ENCODE peak calls at places on chromosomes 3 and 15, in four cellular contexts. F is heart right ventricle, X is neural progenitor cell, Y is upper lobe of right lung. A is an unnamed sample.

GRCh38 chr3:123104550-123104949 is 37.7 kb downstream of the PDIA5 start:
- DNase-seq in F (no peak), X (no peak), Y (no peak), A (no peak)

GRCh38 chr3:45066109-45066801 is 40.2 kb downstream of the CLEC3B start:
- DNase-seq in F (no peak), X (no peak), Y (no peak), A (no peak)

GRCh38 chr15:77047013-77047412 is 23.9 kb downstream of the TSPAN3 start:
- DNase-seq in F (no peak), X (no peak), Y (no peak), A (no peak)

GRCh38 chr3:78912217-78912616 is 855.6 kb downstream of the ROBO1 start:
- DNase-seq in F (no peak), X (no peak), Y (no peak), A (no peak)

GRCh38 chr15:59180946-59181345 is 25.7 kb upstream of the LDHAL6B start:
- DNase-seq in F (no peak), X (no peak), Y (peak; percentile 8), A (no peak)

GRCh38 chr3:119295816-119296484 is 1.8 kb downstream of the ARHGAP31 start:
- DNase-seq in F (no peak), X (no peak), Y (no peak), A (no peak)

GRCh38 chr3:194265505-194265892 is 85.6 kb downstream of the CPN2 start:
- DNase-seq in F (peak; percentile 92), X (peak; percentile 28), Y (peak; percentile 85), A (peak; percentile 74)

GRCh38 chr15:80203361-80203885 is 48.6 kb downstream of the CTXND1 start:
- DNase-seq in F (no peak), X (no peak), Y (no peak), A (no peak)

GRCh38 chr15:78675617-78676360 is 34.8 kb upstream of the CHRNB4 start:
- DNase-seq in F (no peak), X (no peak), Y (no peak), A (no peak)

GRCh38 chr3:108914774-108915641 is 38.7 kb downstream of the GUCA1C start:
- DNase-seq in F (no peak), X (peak; percentile 80), Y (no peak), A (no peak)

GRCh38 chr15:90201150-90201943 is at the start of gene SEMA4B:
- DNase-seq in F (peak; percentile 77), X (peak; percentile 95), Y (peak; percentile 89), A (no peak)

GRCh38 chr3:122760457-122761271 is 33.0 kb downstream of the HSPBAP1 start:
- DNase-seq in F (no peak), X (peak; percentile 69), Y (no peak), A (no peak)

GRCh38 chr3:9040996-9041395 is 77.7 kb upstream of the RAD18 start:
- DNase-seq in F (no peak), X (no peak), Y (no peak), A (no peak)

GRCh38 chr3:128280466-128281455 is 127.5 kb downstream of the EEFSEC start:
- DNase-seq in F (no peak), X (peak; percentile 68), Y (no peak), A (no peak)

GRCh38 chr3:138824114-138824506 is 10.6 kb downstream of the PIK3CB start:
- DNase-seq in F (no peak), X (peak; percentile 82), Y (no peak), A (no peak)

GRCh38 chr15:49235446-49236207 is 65.6 kb downstream of the GALK2 start:
- DNase-seq in F (no peak), X (peak; percentile 79), Y (no peak), A (peak; percentile 31)

GRCh38 chr15:90716317-90716975 is 700 bp upstream of the BLM start:
- DNase-seq in F (no peak), X (no peak), Y (no peak), A (no peak)

GRCh38 chr3:87270908-87271727 is 5.3 kb downstream of the POU1F1 start:
- DNase-seq in F (no peak), X (no peak), Y (no peak), A (no peak)

GRCh38 chr3:190526787-190527767 is 13.2 kb downstream of the IL1RAP start:
- DNase-seq in F (no peak), X (no peak), Y (no peak), A (no peak)

DNA sequence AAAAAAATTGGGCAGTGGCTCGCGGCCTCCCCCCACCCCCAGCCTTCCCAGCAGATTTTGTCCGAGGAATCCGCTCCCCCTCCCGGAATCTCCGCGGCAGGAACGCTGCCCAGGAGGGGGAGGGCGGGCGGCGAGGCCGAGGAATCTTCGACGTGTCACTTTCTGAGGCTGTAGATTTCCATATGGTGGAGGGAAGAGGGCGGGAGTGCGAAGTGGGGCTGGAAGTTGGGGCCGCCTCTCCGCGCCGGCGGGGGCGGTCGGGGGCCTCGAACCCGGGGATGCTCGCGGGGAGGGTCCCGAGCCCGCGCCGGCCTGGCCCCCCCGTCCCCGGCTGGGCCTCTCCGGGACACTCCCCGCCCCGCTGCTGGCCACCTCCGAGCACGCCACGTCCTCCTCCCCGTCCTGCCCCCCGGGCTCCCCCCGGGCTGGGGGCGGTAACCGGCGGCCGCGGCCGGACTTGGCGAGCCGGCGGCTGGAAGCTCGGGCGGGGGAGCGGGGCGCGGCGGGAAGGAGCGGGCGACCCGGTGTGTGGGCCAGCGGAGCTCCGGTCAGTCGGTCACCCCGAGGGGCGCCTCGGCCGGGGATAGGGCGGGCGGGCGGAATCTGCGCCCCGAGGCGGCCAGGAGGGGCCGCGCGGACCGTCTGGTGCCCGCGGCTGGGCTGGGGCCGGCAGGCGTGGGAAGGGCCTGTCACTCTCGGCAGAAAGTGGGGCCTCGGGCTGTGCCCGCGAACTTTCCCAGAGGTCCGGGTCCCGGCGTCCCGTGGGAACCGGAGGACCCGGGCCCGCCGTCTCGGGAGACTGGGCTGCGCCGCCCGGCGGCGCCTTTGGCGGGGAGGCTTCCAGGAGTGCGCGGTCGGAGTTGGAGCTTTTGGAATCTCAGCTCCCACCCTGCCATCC is 949 bp downstream of the FNDC3B start:
- DNase-seq in F (peak; percentile 88), X (peak; percentile 86), Y (peak; percentile 95), A (peak; percentile 66)
- TF ChIP-seq CTCF in F (no peak), X (no peak), Y (peak; percentile 16), A (no peak)

GRCh38 chr15:65926899-65927298 is 57.6 kb downstream of the RAB11A start:
- DNase-seq in F (no peak), X (no peak), Y (no peak), A (no peak)
- H3K4me1 ChIP-seq in F (no peaks in the 10 kb centered on the region), X (no peaks in the 10 kb centered on the region), Y (no peaks in the 10 kb centered on the region), A (no peaks in the 10 kb centered on the region)

DNA sequence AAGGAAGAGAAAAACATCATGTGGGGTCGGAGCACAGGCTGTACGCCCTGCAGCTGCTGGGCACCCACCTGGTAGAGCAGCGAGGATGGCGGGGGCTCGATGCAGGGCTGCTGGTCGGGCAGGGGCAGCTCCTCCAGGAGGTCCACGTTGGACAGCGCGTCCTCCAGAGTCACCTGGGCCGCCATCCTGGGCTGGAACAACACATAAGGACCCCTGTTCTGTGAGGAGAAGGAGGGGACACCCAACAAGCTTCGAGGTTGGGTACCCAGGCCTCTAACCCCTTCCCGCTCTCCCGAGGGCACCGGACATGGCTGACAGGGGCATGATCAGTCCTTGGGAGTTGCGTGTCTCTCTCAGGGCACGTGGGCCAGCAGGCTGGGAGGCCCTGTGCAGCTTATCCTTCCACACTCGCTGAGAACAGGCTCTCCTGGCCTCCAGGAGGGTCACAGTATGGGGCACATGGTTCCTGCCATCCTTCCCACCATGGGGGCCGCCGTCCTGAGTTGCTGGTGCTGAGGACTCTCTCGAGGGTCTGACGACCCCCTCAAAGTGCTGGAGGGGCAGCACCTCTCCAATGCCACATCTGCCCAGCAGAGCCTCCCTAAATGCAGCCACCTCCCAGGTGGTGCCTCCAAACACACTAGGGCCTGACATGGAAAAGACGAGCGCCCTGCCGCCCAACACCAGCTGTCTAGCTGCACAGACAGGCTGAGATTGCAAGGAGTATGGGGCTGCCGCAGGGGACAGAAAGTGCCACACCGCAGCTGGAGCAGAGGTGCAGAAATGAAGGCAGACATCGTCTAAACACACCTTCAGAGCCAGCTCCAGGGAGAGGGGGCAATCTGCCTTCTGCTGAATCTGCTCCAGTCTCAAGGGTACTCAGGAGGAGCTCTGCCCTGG is 32.8 kb downstream of the CYFIP1 start:
- DNase-seq in F (no peak), X (no peak), Y (no peak), A (no peak)
- TF ChIP-seq CTCF in F (no peak), X (no peak), Y (no peak), A (no peak)

GRCh38 chr3:52777127-52777958 is at the start of gene ITIH1:
- DNase-seq in F (no peak), X (peak; percentile 0), Y (peak; percentile 61), A (no peak)
- H3K4me1 ChIP-seq in F (peaks cover 5% of the 10 kb centered on the region), X (no peaks in the 10 kb centered on the region), Y (no peaks in the 10 kb centered on the region), A (no peaks in the 10 kb centered on the region)

DNA sequence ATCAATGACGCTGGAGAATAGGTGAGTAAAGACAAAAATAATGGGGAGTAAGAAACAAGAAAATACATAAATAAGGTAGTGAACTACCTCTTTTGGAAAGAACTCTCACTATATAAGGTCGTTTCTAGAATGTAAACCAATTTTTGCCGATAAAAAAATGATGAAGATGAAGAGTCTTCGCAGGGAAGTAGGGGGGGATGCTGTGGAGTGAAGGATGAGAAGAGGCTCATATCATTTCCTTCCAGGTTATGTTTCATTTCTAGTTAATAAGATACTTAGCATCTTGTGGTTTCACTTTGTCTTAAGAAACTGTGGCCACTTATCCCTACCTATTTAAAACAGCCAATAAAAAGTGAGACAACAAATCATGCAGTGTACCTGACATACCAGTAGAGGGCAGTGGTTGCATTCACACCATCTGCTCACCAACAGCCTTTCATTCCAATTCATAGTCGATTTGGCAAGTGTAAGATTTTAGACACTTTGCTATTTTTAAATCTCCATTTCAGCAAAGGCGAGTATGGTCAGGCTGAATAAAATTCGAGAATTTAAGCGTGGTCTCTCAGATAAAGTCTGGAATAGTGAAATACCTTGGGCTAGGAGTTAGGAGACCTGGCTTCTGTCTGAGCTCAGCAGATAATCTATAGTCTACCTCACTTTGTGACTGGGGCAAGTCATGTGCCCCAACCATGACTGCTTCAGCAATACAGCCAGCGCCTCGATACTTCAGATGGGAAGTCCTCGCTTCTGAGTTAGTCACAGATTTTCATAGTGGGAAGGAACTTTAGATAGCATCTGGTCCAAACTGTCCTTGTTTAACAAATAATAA is 28.9 kb upstream of the ICE2 start:
- DNase-seq in F (no peak), X (peak; percentile 51), Y (no peak), A (peak; percentile 39)
- TF ChIP-seq CTCF in F (peak; percentile 85), X (peak; percentile 98), Y (peak; percentile 93), A (peak; percentile 82)

DNA sequence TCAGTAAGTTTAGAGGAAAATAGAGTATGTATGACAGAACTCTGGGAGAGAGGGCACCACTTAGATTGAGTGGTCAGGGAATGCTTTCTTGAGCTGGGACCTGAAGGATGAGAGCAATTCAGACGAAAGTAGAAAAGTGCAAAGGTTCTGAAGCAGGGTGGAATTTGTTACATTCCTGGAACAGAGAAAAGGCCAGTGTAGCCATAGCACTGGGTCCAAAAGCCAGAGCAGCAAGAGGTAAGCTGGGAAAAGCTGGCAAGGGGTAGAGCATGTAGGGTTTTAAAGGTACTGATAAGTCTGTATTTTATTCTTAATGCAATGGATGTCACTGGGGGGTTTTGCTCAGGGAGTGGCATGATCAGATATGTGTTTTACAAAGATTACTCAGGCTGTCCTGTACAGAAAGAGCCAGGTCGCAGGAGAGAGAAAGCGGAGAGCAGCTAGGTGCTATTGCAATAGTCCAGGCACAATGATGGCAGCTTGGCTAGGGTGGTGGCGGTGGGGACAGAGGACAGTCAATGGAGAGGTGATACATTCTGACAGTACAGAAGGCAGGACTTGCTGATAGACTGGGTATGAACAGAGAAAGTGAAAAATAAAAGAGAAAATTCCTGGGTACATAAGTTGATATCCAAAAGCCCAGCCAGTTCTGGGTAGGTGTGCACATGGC is 17.0 kb downstream of the FSTL1 start:
- DNase-seq in F (no peak), X (no peak), Y (no peak), A (no peak)
- H3K4me1 ChIP-seq in F (peaks cover 99% of the 10 kb centered on the region), X (peaks cover 29% of the 10 kb centered on the region), Y (peaks cover 44% of the 10 kb centered on the region), A (no peaks in the 10 kb centered on the region)